ENCODE peak calls at places on chromosomes 4 and X, in five cellular contexts. W, F, X, B and D are unnamed samples.

GRCh38 chrX:47623540-47624027 is 3.9 kb upstream of the SYN1 start:
- DNase-seq in W (peak; percentile 70), B (peak; percentile 83), X (peak; percentile 79), F (peak; percentile 62), D (peak; percentile 34)

GRCh38 chr4:99394913-99395312 is 40.2 kb downstream of the ADH7 start:
- DNase-seq in W (peak; percentile 56), B (no peak), X (no peak), F (no peak), D (no peak)

GRCh38 chr4:188370781-188371180 is 231.5 kb downstream of the TRIML1 start:
- DNase-seq in W (no peak), F (no peak), B (no peak), X (no peak), D (no peak)

GRCh38 chr4:1658581-1658980 is 25.5 kb downstream of the FAM53A start:
- DNase-seq in W (no peak), X (no peak), F (no peak), B (no peak), D (no peak)

GRCh38 chrX:39618178-39618577 is 479.6 kb downstream of the BCOR start:
- DNase-seq in W (no peak), X (no peak), F (no peak), B (no peak), D (no peak)

GRCh38 chrX:23952984-23953907 is 45.4 kb downstream of the CXorf58 start:
- DNase-seq in X (no peak), B (peak; percentile 2), F (peak; percentile 48), W (no peak), D (no peak)

GRCh38 chr4:183636488-183636887 is 22.5 kb downstream of the RWDD4 start:
- DNase-seq in B (no peak), W (no peak), F (no peak), X (no peak), D (peak; percentile 14)

GRCh38 chrX:7993873-7994272 is 66.7 kb upstream of the PNPLA4 start:
- DNase-seq in F (no peak), X (no peak), B (no peak), W (no peak), D (no peak)

GRCh38 chrX:38149016-38149415 is 71.7 kb downstream of the SRPX start:
- DNase-seq in B (no peak), X (no peak), W (peak; percentile 49), F (no peak), D (no peak)

GRCh38 chr4:105186701-105187158 is 40.1 kb downstream of the TET2 start:
- DNase-seq in X (no peak), B (no peak), F (no peak), W (peak; percentile 69), D (no peak)

GRCh38 chrX:120752431-120753128 is 122.7 kb upstream of the C1GALT1C1 start:
- DNase-seq in X (no peak), B (no peak), F (no peak), W (no peak), D (no peak)

GRCh38 chr4:78567502-78568075 is 16.0 kb downstream of the ANXA3 start:
- DNase-seq in B (no peak), X (no peak), F (no peak), W (no peak), D (no peak)

GRCh38 chr4:26576171-26576829 is 7.6 kb upstream of the TBC1D19 start:
- DNase-seq in X (no peak), F (no peak), B (no peak), W (peak; percentile 80), D (no peak)

GRCh38 chrX:77431227-77431626 is 16.0 kb upstream of the FGF16 start:
- DNase-seq in F (no peak), X (no peak), W (peak; percentile 58), B (peak; percentile 66), D (no peak)

GRCh38 chr4:140106277-140106842 is 47.6 kb downstream of the MAML3 start:
- DNase-seq in B (no peak), W (no peak), X (no peak), F (no peak), D (no peak)

GRCh38 chr4:14894392-14895292 is 107.6 kb upstream of the CPEB2 start:
- DNase-seq in X (no peak), W (no peak), B (no peak), F (no peak), D (no peak)

GRCh38 chr4:82842593-82842992 is 44.0 kb upstream of the SCD5 start:
- DNase-seq in X (no peak), F (no peak), B (peak; percentile 57), W (no peak), D (no peak)

GRCh38 chr4:123603165-123603564 is 206.6 kb downstream of the SPRY1 start:
- DNase-seq in W (peak; percentile 42), X (no peak), F (peak; percentile 10), B (peak; percentile 83), D (peak; percentile 68)

GRCh38 chr4:26748805-26749204 is 111.8 kb upstream of the STIM2 start:
- DNase-seq in W (no peak), F (no peak), X (no peak), B (no peak), D (no peak)

GRCh38 chr4:100147198-100147597 is 43.1 kb downstream of the DDIT4L start:
- DNase-seq in X (no peak), W (no peak), F (no peak), B (no peak), D (no peak)

GRCh38 chrX:48721916-48722315 is 25.4 kb downstream of the SUV39H1 start:
- DNase-seq in W (no peak), B (no peak), F (no peak), X (no peak), D (no peak)

GRCh38 chr4:58061967-58062366 is 951.8 kb upstream of the IGFBP7 start:
- DNase-seq in B (no peak), X (no peak), F (no peak), W (no peak), D (no peak)

GRCh38 chrX:136196691-136197155 is 49.4 kb downstream of the FHL1 start:
- DNase-seq in F (no peak), W (no peak), X (no peak), B (no peak), D (no peak)

GRCh38 chr4:31379364-31379763 is 659.2 kb downstream of the PCDH7 start:
- DNase-seq in F (no peak), W (no peak), B (no peak), X (no peak), D (no peak)

GRCh38 chr4:159655547-159655946 is 552.7 kb downstream of the RAPGEF2 start:
- DNase-seq in W (peak; percentile 99), X (no peak), F (no peak), B (no peak), D (no peak)

GRCh38 chr4:84498203-84499026 is 677 bp downstream of the NKX6-1 start:
- DNase-seq in X (no peak), B (peak; percentile 64), W (peak; percentile 13), F (peak; percentile 21), D (no peak)
- H3K27me3 ChIP-seq in X (peaks cover 95% of the 10 kb centered on the region), B (no peaks in the 10 kb centered on the region), W (peaks cover 77% of the 10 kb centered on the region), F (peaks cover 76% of the 10 kb centered on the region), D (peaks cover 100% of the 10 kb centered on the region)

GRCh38 chrX:137233478-137233877 is 199.7 kb upstream of the GPR101 start:
- DNase-seq in F (no peak), B (no peak), W (no peak), X (no peak), D (no peak)

GRCh38 chrX:137236837-137237236 is 203.0 kb upstream of the GPR101 start:
- DNase-seq in W (no peak), X (no peak), F (no peak), B (no peak), D (no peak)

DNA sequence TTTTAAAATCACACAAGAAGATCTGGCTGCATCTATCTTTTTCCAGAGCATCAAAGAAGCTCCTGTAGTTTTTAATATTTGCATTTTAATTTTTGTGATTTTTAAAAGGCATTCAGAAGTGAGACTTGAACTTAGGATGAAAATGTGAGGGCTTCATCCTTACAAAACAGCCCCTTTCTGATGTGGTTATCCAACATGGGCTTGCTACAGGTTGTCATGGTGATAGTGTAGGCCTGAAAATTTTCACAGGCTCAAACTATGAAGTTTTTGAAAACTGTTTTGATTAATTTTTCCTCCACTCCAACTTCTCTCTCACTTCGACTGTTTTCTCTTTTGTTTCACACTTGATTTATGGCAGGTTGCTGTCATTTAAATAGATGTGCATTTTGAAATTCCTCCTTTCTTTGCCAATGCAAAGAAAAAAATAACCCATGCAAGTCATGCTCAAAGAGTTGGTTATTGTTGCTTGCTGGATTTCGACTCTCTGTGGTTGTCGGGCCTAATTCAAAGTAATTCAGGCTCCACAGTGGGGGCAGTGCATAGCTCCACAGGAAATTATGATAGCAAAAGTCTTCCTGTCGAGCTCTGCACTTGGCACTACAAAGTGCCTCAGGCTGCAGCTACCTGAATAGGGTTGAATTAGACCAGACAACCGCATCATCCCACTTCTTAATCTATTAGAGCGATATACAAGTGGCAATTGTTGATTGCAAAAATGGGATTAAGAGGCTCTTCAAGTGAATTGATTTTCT is 201.0 kb upstream of the GPR101 start:
- DNase-seq in W (no peak), X (no peak), B (no peak), F (peak; percentile 30), D (no peak)
- H3K27me3 ChIP-seq in W (no peaks in the 10 kb centered on the region), X (no peaks in the 10 kb centered on the region), B (no peaks in the 10 kb centered on the region), F (no peaks in the 10 kb centered on the region), D (no peaks in the 10 kb centered on the region)

GRCh38 chr4:59869056-59869455 is 1331.1 kb upstream of the ADGRL3 start:
- DNase-seq in B (no peak), W (no peak), F (no peak), X (no peak), D (no peak)

DNA sequence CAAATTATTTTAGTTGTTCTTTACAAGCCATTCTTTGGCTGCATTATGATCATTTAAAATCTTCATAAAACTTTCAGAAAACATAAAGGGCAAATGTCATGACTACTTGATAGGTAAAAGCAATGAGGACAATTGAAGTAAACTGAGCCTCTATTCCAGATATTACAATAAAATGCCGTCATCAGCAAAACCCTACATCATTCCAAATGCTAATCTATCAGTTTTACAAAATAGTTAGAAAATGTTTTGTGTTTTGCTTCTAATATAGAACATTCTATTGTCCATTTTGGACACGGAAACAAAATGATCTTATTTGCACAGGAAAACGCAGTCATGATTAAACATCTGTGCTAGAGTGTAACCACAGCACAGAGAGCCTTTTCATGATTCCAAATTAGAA is 1330.6 kb upstream of the ADGRL3 start:
- DNase-seq in W (no peak), B (no peak), X (no peak), F (no peak), D (no peak)
- H3K27me3 ChIP-seq in W (no peaks in the 10 kb centered on the region), B (no peaks in the 10 kb centered on the region), X (no peaks in the 10 kb centered on the region), F (no peaks in the 10 kb centered on the region), D (no peaks in the 10 kb centered on the region)

DNA sequence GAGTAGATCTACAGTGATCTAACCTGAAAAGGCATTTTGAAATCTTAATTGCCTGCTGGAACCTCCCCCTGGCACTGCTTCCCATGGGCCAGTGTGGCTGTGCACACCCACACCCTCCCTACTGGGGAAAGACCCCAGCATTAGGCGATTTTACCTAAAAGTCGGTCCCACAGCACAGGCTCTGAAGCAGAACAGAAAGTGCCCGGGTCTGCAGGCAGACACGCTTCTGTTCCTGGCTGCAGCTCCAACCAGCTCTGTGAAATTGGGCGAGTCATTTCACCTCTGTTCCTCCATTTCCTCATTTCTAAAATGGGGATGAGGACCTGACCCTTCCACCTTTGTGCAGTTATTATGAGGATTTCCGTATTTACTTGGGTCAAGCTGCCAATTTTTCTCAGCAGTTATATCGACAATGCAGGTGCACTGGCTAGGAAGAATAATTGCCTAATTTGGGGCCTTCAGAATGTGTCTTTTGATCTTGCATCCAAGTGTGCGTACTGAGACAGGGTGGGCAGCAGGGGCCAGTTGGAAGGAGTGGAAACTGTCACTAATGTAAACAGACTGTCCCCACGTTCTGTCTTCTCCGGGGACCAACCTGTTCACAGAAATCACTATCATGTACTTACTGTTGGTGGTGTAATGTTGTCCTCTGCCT is 7.1 kb downstream of the KLF3 start:
- DNase-seq in B (no peak), F (no peak), X (no peak), W (no peak), D (peak; percentile 51)
- H3K27me3 ChIP-seq in B (no peaks in the 10 kb centered on the region), F (no peaks in the 10 kb centered on the region), X (no peaks in the 10 kb centered on the region), W (no peaks in the 10 kb centered on the region), D (no peaks in the 10 kb centered on the region)